ENCODE peak calls at places on chromosome 11, in seven cellular contexts. J is NCI-H226, K is frontal cortex, A is T-helper 1 cell, F is foreskin melanocyte, W is neural progenitor cell, Y is heart right ventricle. P is an unnamed sample.

GRCh38 chr11:92837595-92837994 is 131.9 kb upstream of the MTNR1B start:
- DNase-seq in J (no peak), K (no peak), A (no peak), F (no peak), W (no peak), Y (no peak), P (no peak)

GRCh38 chr11:131689049-131689925 is 318.9 kb downstream of the NTM start:
- DNase-seq in J (no peak), K (peak; percentile 32), A (no peak), F (no peak), W (no peak), Y (no peak), P (no peak)

GRCh38 chr11:100857236-100858005 is 170.3 kb downstream of the ARHGAP42 start:
- DNase-seq in J (no peak), K (no peak), A (no peak), F (no peak), W (peak; percentile 57), Y (no peak), P (no peak)

GRCh38 chr11:24198458-24198857 is 298.4 kb upstream of the LUZP2 start:
- DNase-seq in J (peak; percentile 42), K (no peak), A (no peak), F (no peak), W (no peak), Y (no peak), P (no peak)

GRCh38 chr11:38014405-38014804 is 1416.4 kb upstream of the RAG2 start:
- DNase-seq in J (peak; percentile 63), K (no peak), A (no peak), F (no peak), W (no peak), Y (no peak), P (no peak)

GRCh38 chr11:20253796-20254195 is 93.5 kb upstream of the DBX1 start:
- DNase-seq in J (no peak), K (no peak), A (no peak), F (no peak), W (no peak), Y (no peak), P (no peak)

GRCh38 chr11:120400564-120401364 is 64.6 kb downstream of the ARHGEF12 start:
- DNase-seq in J (peak; percentile 99), K (no peak), A (no peak), F (peak; percentile 88), W (no peak), Y (no peak), P (no peak)

GRCh38 chr11:18836415-18836814 is 44.8 kb upstream of the PTPN5 start:
- DNase-seq in J (no peak), K (no peak), A (no peak), F (no peak), W (peak; percentile 60), Y (no peak), P (peak; percentile 42)

GRCh38 chr11:72140661-72141060 is 5.1 kb downstream of the FOLR3 start:
- DNase-seq in J (peak; percentile 10), K (no peak), A (no peak), F (no peak), W (no peak), Y (no peak), P (no peak)

GRCh38 chr11:12680246-12680939 is 6.2 kb downstream of the TEAD1 start:
- DNase-seq in J (peak; percentile 68), K (peak; percentile 63), A (no peak), F (peak; percentile 91), W (peak; percentile 96), Y (peak; percentile 82), P (peak; percentile 80)

GRCh38 chr11:111450480-111451320 is 61.5 kb downstream of the BTG4 start:
- DNase-seq in J (no peak), K (no peak), A (no peak), F (no peak), W (no peak), Y (no peak), P (no peak)

GRCh38 chr11:76107946-76108345 is 98.4 kb downstream of the WNT11 start:
- DNase-seq in J (no peak), K (no peak), A (no peak), F (no peak), W (no peak), Y (no peak), P (no peak)

GRCh38 chr11:34208266-34209135 is 103.1 kb downstream of the NAT10 start:
- DNase-seq in J (peak; percentile 98), K (no peak), A (no peak), F (no peak), W (no peak), Y (no peak), P (no peak)

GRCh38 chr11:63536669-63537292 is at the start of gene PLAAT4:
- DNase-seq in J (no peak), K (no peak), A (peak; percentile 32), F (peak; percentile 18), W (no peak), Y (peak; percentile 21), P (no peak)

GRCh38 chr11:46889689-46890475 is 28.5 kb downstream of the LRP4 start:
- DNase-seq in J (peak; percentile 49), K (peak; percentile 62), A (peak; percentile 64), F (peak; percentile 62), W (peak; percentile 82), Y (no peak), P (peak; percentile 83)

GRCh38 chr11:57378166-57378565 is 2.8 kb downstream of the PRG3 start:
- DNase-seq in J (peak; percentile 29), K (no peak), A (no peak), F (no peak), W (no peak), Y (no peak), P (no peak)

GRCh38 chr11:47288066-47288465 is 18.1 kb downstream of the MADD start:
- DNase-seq in J (no peak), K (no peak), A (no peak), F (no peak), W (no peak), Y (no peak), P (no peak)

GRCh38 chr11:63747006-63747405 is 21.6 kb downstream of the ZFTA start:
- DNase-seq in J (no peak), K (no peak), A (no peak), F (no peak), W (no peak), Y (no peak), P (no peak)

GRCh38 chr11:61331636-61332035 is 1.3 kb downstream of the DDB1 start:
- DNase-seq in J (no peak), K (no peak), A (no peak), F (no peak), W (no peak), Y (no peak), P (no peak)

GRCh38 chr11:70230840-70231710 is 28.0 kb downstream of the FADD start:
- DNase-seq in J (no peak), K (no peak), A (no peak), F (no peak), W (no peak), Y (no peak), P (no peak)

GRCh38 chr11:19379465-19379864 is 138.7 kb upstream of the E2F8 start:
- DNase-seq in J (no peak), K (no peak), A (no peak), F (no peak), W (no peak), Y (no peak), P (no peak)

GRCh38 chr11:13965337-13965736 is 2.8 kb downstream of the SPON1 start:
- DNase-seq in J (no peak), K (no peak), A (no peak), F (no peak), W (peak; percentile 47), Y (no peak), P (no peak)

GRCh38 chr11:110296226-110297081 is at the start of gene RDX:
- DNase-seq in J (peak; percentile 82), K (peak; percentile 96), A (peak; percentile 49), F (peak; percentile 56), W (peak; percentile 94), Y (peak; percentile 82), P (peak; percentile 85)

GRCh38 chr11:43567396-43567975 is 113.1 kb upstream of the HSD17B12 start:
- DNase-seq in J (no peak), K (no peak), A (no peak), F (no peak), W (peak; percentile 69), Y (no peak), P (no peak)

GRCh38 chr11:122751298-122752070 is 86.8 kb upstream of the CRTAM start:
- DNase-seq in J (peak; percentile 22), K (no peak), A (no peak), F (no peak), W (no peak), Y (no peak), P (no peak)

GRCh38 chr11:38751421-38751820 is 2153.4 kb upstream of the RAG2 start:
- DNase-seq in J (no peak), K (no peak), A (no peak), F (no peak), W (no peak), Y (no peak), P (no peak)

GRCh38 chr11:104690243-104690642 is 208.0 kb downstream of the CASP12 start:
- DNase-seq in J (no peak), K (no peak), A (no peak), F (no peak), W (no peak), Y (no peak), P (no peak)